ENCODE peak calls at places on chromosomes 13 and 19, in seven cellular contexts. Q, C, N, K, X, Y and H are unnamed samples.

GRCh38 chr19:46784262-46785053 is 3.9 kb downstream of the SLC1A5 start:
- DNase-seq in Q (peak), C (peak), N (peak), K (peak), X (peak), Y (peak), H (peak)

GRCh38 chr19:33098023-33098652 is 17.2 kb downstream of the GPATCH1 start:
- DNase-seq in Q (no peak), C (no peak), N (no peak), K (no peak), X (no peak), Y (peak), H (no peak)

GRCh38 chr19:2775556-2776430 is 7.3 kb downstream of the SGTA start:
- DNase-seq in Q (peak), C (no peak), N (no peak), K (no peak), X (peak), Y (peak), H (no peak)

GRCh38 chr13:114068723-114069322 is 63.6 kb downstream of the RASA3 start:
- DNase-seq in Q (peak), C (no peak), N (no peak), K (no peak), X (peak), Y (no peak), H (peak)

GRCh38 chr19:35742121-35742724 is at the start of gene IGFLR1:
- DNase-seq in Q (no peak), C (no peak), N (no peak), K (no peak), X (no peak), Y (no peak), H (no peak)

GRCh38 chr13:78030351-78030750 is 111.7 kb upstream of the EDNRB start:
- DNase-seq in Q (no peak), C (no peak), N (peak), K (no peak), X (no peak), Y (no peak), H (no peak)

GRCh38 chr13:102028198-102028597 is 373.6 kb downstream of the FGF14 start:
- DNase-seq in Q (no peak), C (no peak), N (no peak), K (no peak), X (no peak), Y (no peak), H (no peak)

GRCh38 chr13:41722684-41723083 is 238.2 kb downstream of the VWA8 start:
- DNase-seq in Q (no peak), C (no peak), N (no peak), K (no peak), X (no peak), Y (no peak), H (no peak)

GRCh38 chr19:13163609-13164364 is 13.6 kb downstream of the IER2 start:
- DNase-seq in Q (peak), C (peak), N (peak), K (peak), X (peak), Y (peak), H (peak)

GRCh38 chr19:3225677-3226093 is 1.2 kb downstream of the CELF5 start:
- DNase-seq in Q (no peak), C (no peak), N (no peak), K (no peak), X (no peak), Y (no peak), H (peak)

GRCh38 chr19:2724148-2724557 is 3.0 kb upstream of the DIRAS1 start:
- DNase-seq in Q (no peak), C (no peak), N (no peak), K (no peak), X (no peak), Y (no peak), H (no peak)

GRCh38 chr19:10987621-10988297 is 26.9 kb downstream of the SMARCA4 start:
- DNase-seq in Q (no peak), C (no peak), N (no peak), K (no peak), X (no peak), Y (no peak), H (no peak)

GRCh38 chr13:59178344-59178743 is 985.4 kb downstream of the DIAPH3 start:
- DNase-seq in Q (peak), C (no peak), N (no peak), K (no peak), X (peak), Y (no peak), H (peak)

GRCh38 chr19:21358768-21359451 is at the start of gene ZNF738:
- DNase-seq in Q (peak), C (peak), N (peak), K (peak), X (peak), Y (peak), H (peak)

GRCh38 chr13:50319603-50320296 is 304.5 kb downstream of the KCNRG start:
- DNase-seq in Q (peak), C (no peak), N (no peak), K (no peak), X (peak), Y (no peak), H (no peak)

GRCh38 chr19:34428549-34429285 is 536 bp downstream of the UBA2 start:
- DNase-seq in Q (peak), C (no peak), N (peak), K (peak), X (peak), Y (peak), H (peak)

GRCh38 chr19:38634757-38635482 is 12.5 kb upstream of the ACTN4 start:
- DNase-seq in Q (peak), C (peak), N (peak), K (peak), X (peak), Y (peak), H (peak)

GRCh38 chr13:30047154-30047874 is 196.9 kb upstream of the UBL3 start:
- DNase-seq in Q (peak), C (no peak), N (no peak), K (peak), X (no peak), Y (no peak), H (no peak)

GRCh38 chr19:48720251-48720612 is 707 bp upstream of the MAMSTR start:
- DNase-seq in Q (no peak), C (no peak), N (no peak), K (no peak), X (no peak), Y (no peak), H (no peak)

GRCh38 chr19:48719263-48720171 is at the start of gene MAMSTR:
- DNase-seq in Q (no peak), C (peak), N (no peak), K (peak), X (no peak), Y (no peak), H (no peak)

GRCh38 chr19:48718711-48719231 is 754 bp downstream of the MAMSTR start:
- DNase-seq in Q (no peak), C (peak), N (no peak), K (no peak), X (no peak), Y (no peak), H (peak)

GRCh38 chr19:48722196-48722708 is 2.7 kb upstream of the MAMSTR start:
- DNase-seq in Q (no peak), C (no peak), N (no peak), K (no peak), X (no peak), Y (no peak), H (no peak)

GRCh38 chr19:48720613-48721296 is 1.2 kb upstream of the MAMSTR start:
- DNase-seq in Q (peak), C (peak), N (peak), K (peak), X (peak), Y (peak), H (peak)
- H3K9ac ChIP-seq in Q (peak), C (peak), N (peak), K (peak), X (peak), Y (peak), H (peak)

DNA sequence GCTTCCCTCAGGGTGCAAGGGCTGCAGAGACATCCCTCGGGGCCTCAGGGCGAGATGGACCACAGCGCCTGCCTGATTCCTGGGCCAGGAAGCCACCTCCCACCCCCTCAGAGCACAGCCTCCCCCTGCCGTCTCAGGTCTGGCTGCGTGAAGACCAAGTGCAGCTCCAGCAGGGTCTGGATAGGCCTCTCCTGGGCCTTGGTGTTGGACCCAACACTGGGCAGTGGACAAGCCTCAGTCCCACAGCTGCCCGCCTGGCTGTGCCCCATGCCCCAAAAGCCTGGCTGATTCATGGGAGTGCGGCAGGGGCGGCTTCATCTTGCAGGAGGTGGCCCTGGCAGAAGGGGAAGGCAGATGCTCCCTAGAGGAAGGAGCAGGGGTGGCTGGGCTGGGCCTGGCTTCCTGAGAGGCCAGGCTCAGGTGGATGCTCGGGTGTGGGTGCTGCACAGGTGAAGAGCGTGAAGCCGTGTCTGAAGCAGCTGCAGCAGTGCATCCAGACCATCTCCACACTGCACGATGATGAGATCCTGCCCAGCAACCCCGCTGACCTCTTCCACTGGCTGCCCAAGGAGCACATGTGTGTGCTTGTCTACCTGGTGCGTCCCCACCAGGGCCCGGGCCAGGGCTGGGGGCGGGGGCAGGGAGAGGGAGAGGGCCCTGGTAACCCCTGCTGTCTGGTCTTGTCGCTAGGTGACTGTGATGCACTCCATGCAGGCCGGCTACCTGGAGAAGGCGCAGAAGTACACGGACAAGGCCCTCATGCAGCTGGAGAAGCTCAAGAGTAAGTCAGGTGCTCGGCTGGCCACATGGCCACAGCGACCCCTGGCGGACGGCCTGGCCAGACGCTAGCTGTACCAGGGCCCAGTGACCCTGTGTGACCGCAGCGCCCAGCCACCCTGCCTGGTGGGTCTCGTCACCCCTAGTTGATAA is 21.7 kb downstream of the MAU2 start:
- DNase-seq in Q (peak), C (peak), N (peak), K (peak), X (peak), Y (peak), H (peak)
- H3K23ac ChIP-seq in Q (no peak), C (no peak), N (peak), K (no peak), X (no peak), Y (no peak), H (no peak)

GRCh38 chr19:40407714-40408600 is 5.2 kb downstream of the PRX start:
- DNase-seq in Q (no peak), C (peak), N (no peak), K (no peak), X (no peak), Y (no peak), H (no peak)
- H4K8ac ChIP-seq in Q (no peak), C (no peak), N (no peak), K (no peak), X (peak), Y (no peak), H (no peak)

DNA sequence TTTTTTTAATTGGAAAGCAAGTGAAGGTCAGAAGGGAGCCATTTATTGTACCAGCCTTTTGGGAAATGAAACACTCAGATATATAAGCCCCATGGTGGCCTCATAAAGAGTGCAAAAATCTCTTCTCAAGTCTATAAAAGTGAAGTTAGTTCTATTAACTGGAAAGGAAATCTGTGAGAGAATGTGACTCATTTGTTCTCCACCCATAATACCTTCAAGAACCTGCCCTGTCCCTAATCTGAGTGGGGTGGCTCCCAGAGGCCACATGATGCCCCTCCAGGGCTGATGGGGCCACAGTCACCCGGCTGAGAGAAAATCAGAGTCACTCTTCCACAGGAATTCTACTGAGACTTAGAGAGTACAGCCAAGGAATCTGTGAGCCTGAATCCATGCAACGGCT is 65.8 kb upstream of the SERP2 start:
- DNase-seq in Q (no peak), C (no peak), N (no peak), K (no peak), X (no peak), Y (no peak), H (no peak)
- H3K9ac ChIP-seq in Q (no peak), C (no peak), N (no peak), K (no peak), X (no peak), Y (no peak), H (no peak)

DNA sequence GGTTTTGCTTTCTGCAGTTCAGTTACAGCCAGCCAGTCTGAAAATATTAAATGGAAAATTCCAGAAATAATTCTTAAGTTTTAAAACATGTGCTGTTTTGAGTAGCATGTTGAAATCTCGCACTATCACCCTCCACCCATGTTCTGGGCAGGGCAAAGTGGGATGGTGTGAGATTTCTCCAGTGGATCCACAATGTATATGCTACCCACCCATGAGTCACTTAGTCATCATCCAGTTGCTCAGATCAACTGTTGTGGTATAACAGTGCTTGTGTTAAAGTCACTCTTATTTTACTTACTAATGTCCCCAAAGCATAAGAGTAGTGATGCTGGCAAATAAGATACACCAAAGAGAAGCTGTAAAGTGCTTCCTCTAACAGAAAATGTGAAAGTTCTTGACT is 56.4 kb downstream of the CYSLTR2 start:
- DNase-seq in Q (no peak), C (no peak), N (no peak), K (no peak), X (no peak), Y (no peak), H (no peak)
- H3K23ac ChIP-seq in Q (no peak), C (no peak), N (no peak), K (no peak), X (no peak), Y (no peak), H (no peak)